ENCODE peak calls at places on chromosomes 5 and 9, in five cellular contexts. R is activated B cell treated with CpG ODN at 0.5 μM for 24 hours, U is pancreas, S is GM13977, G is fibroblast of mammary gland. O is an unnamed sample.

GRCh38 chr9:134569626-134570025 is 72.0 kb upstream of the COL5A1 start:
- DNase-seq in R (no peak), U (no peak), S (no peak), G (no peak), O (no peak)

GRCh38 chr9:134843740-134844139 is 36.9 kb upstream of the FCN2 start:
- DNase-seq in R (no peak), U (peak), S (no peak), G (no peak), O (no peak)

GRCh38 chr5:74338101-74338388 is 302.5 kb downstream of the ENC1 start:
- DNase-seq in R (no peak), U (no peak), S (no peak), G (no peak), O (no peak)

GRCh38 chr9:120735415-120736126 is 21.3 kb upstream of the MEGF9 start:
- DNase-seq in R (no peak), U (no peak), S (no peak), G (peak), O (no peak)

GRCh38 chr5:135192351-135192750 is 158.3 kb upstream of the PITX1 start:
- DNase-seq in R (no peak), U (no peak), S (no peak), G (no peak), O (no peak)

GRCh38 chr5:33772276-33772990 is 119.4 kb downstream of the ADAMTS12 start:
- DNase-seq in R (no peak), U (no peak), S (no peak), G (peak), O (no peak)

GRCh38 chr5:173714551-173715428 is 98.3 kb upstream of the BOD1 start:
- DNase-seq in R (no peak), U (no peak), S (no peak), G (peak), O (no peak)

GRCh38 chr5:170426149-170426767 is 37.1 kb upstream of the KCNMB1 start:
- DNase-seq in R (no peak), U (no peak), S (peak), G (no peak), O (no peak)

GRCh38 chr5:151243564-151243963 is 9.4 kb upstream of the GM2A start:
- DNase-seq in R (no peak), U (no peak), S (no peak), G (no peak), O (no peak)

GRCh38 chr5:119388619-119389190 is 32.9 kb downstream of the TNFAIP8 start:
- DNase-seq in R (no peak), U (no peak), S (no peak), G (no peak), O (no peak)

GRCh38 chr9:135821733-135822382 is 85.5 kb downstream of the CAMSAP1 start:
- DNase-seq in R (no peak), U (no peak), S (no peak), G (no peak), O (no peak)

GRCh38 chr5:109911731-109912130 is 222.0 kb downstream of the MAN2A1 start:
- DNase-seq in R (no peak), U (no peak), S (no peak), G (peak), O (no peak)

GRCh38 chr5:118548761-118549160 is 439.6 kb downstream of the DTWD2 start:
- DNase-seq in R (no peak), U (no peak), S (no peak), G (peak), O (no peak)

DNA sequence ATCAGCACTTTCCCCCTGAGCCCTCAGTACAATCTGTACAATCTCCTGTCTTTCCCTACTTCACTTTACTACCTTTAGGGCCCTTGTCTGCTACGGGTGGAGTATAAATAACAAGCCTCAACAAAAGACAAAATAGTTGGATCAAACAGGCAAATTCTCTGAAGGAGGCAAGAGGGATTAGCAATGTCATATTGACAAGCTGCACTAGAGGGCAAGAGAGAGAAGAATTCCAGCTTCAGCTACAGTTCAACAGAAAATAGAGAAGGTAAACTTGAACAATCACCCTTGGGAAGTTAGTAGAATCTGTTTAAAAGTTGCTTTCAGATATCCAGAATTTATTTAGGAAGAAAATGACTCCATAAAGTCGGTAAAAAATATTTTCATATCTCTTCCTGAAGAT is 68.4 kb upstream of the IZUMO3 start:
- DNase-seq in R (no peak), U (no peak), S (no peak), G (no peak), O (no peak)
- TF ChIP-seq CTCF in R (no peak), U (no peak), S (no peak), G (peak), O (no peak)

GRCh38 chr9:71767421-71768321 is 642 bp downstream of the CEMIP2 start:
- DNase-seq in R (no peak), U (peak), S (no peak), G (peak), O (no peak)

GRCh38 chr9:71765693-71766092 is 2.6 kb downstream of the CEMIP2 start:
- DNase-seq in R (no peak), U (no peak), S (no peak), G (peak), O (no peak)

GRCh38 chr9:71766663-71767062 is 1.6 kb downstream of the CEMIP2 start:
- DNase-seq in R (no peak), U (no peak), S (peak), G (no peak), O (no peak)

GRCh38 chr9:71769175-71770165 is 1.2 kb upstream of the CEMIP2 start:
- DNase-seq in R (peak), U (peak), S (peak), G (peak), O (peak)

DNA sequence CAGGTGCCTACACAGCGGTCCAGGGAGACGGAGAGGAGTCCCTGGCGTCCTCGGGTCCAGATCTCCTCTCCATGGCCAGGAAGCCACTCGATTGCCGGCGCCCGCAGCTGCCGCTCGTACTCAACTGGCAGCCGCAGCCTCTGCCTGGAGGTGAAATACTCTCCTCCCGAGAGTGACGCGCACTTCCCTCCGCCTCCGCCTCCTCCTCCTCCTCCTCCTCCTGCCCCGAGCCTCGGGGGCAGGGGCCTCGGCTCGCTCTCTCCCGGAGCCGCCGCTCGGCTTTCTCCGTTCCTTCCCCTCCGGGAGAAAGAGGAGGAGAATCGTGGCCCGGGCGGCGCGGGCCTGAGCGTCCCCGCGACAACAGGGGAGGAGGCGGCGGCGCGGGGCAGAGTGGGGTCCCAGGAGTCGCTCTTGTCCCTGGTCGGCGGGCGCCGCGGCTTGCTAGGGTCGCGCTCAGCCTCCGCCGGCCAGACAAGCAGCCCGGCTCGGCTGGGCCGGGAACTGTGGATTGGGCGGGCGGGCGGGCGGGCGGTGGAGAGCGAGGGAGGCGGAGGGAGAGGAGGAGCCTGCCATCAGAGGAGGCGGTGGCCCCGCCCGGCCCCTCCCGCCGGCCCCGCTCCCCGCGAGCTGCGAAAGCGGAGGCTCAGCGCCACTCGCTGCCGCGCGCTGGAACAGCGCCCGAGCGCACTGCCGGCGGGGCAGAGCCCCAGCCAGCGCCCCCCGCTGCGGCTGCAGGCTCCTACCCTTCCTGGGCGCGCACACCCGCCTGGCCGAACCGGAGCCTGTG is at the start of gene CEMIP2:
- DNase-seq in R (peak), U (peak), S (peak), G (peak), O (peak)
- TF ChIP-seq CTCF in R (no peak), U (no peak), S (peak), G (no peak), O (peak)

DNA sequence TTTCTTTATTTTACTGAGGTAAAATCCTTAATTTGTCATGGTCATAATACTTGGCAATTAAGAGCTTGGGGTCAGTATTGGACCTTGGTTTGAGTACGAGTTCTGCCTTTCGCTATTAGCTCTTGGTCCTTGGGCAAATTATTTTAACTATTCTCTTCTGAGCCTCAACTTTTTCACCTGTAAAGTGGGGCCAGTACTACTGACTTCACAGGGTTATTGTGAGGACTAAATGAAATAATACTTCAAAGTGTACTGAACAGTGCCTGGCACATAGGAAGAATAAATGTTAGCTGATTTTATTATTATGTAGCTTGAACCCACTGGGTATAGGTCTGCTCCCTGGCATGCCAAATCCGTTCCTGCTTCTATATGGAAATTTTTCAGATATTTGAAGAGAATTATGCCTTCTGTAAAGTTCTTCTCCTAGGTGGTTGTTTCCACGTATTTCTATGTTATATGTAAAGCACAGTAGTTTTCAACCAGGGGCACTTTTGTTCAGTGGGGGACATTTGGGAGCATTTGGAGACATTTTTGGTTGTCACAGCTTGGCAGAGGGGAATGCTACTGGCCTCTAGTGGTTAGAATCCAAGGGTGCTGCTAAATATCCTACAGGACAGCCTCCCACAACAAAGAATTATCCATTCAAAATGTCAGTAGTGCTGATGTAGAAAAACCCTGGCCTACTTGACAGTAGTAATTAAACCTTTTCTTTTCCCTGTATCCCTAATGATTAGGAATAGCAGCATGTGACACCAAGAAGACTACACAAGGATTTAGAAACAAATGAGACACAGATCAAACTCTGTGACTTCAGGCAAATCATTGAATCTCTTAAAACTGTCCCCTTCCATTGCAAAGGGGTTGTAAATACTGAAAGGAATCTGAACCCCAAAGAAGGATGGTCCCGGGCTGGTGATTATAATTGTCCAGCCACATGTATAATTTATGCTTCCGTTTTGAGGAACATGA is 4.5 kb downstream of the RCL1 start:
- DNase-seq in R (no peak), U (no peak), S (no peak), G (peak), O (no peak)
- TF ChIP-seq CTCF in R (no peak), U (peak), S (peak), G (peak), O (peak)

GRCh38 chr9:112884721-112885120 is 6.0 kb downstream of the SLC46A2 start:
- DNase-seq in R (no peak), U (no peak), S (no peak), G (no peak), O (no peak)

GRCh38 chr9:112885324-112885723 is 5.4 kb downstream of the SLC46A2 start:
- DNase-seq in R (no peak), U (no peak), S (no peak), G (no peak), O (no peak)

GRCh38 chr9:112890106-112891081 is at the start of gene SLC46A2:
- DNase-seq in R (no peak), U (peak), S (no peak), G (no peak), O (no peak)

GRCh38 chr9:112886351-112886750 is 4.3 kb downstream of the SLC46A2 start:
- DNase-seq in R (no peak), U (no peak), S (no peak), G (no peak), O (no peak)

GRCh38 chr9:112887377-112887776 is 3.3 kb downstream of the SLC46A2 start:
- DNase-seq in R (no peak), U (no peak), S (no peak), G (peak), O (no peak)
- TF ChIP-seq CTCF in R (no peak), U (no peak), S (peak), G (peak), O (no peak)

DNA sequence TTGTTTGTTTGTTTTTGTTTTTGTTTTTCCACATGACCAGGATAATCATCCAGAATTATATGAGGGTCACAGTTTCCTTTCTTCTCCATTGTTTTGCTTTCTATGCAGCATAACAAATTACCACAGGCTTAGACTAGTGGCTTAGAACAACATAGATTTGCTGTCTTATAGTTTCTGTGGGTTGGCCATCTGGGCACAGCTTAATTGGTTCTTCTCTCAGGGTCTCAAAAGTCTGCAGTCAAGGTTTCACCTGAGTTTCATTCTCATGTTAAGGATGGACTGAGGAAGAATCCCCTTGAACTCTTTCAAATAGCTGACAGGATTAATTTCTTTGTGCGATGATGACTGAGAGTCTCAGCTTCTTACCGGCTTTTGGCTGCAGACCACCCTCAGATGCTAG is 559.8 kb downstream of the PRDM9 start:
- DNase-seq in R (no peak), U (no peak), S (no peak), G (no peak), O (no peak)
- TF ChIP-seq CTCF in R (no peak), U (no peak), S (no peak), G (no peak), O (no peak)

GRCh38 chr5:60339691-60340191 is 360.2 kb downstream of the DEPDC1B start:
- DNase-seq in R (no peak), U (no peak), S (no peak), G (peak), O (no peak)

GRCh38 chr5:60343102-60343501 is 356.9 kb downstream of the DEPDC1B start:
- DNase-seq in R (no peak), U (no peak), S (no peak), G (no peak), O (no peak)

GRCh38 chr5:60338846-60339245 is 361.1 kb downstream of the DEPDC1B start:
- DNase-seq in R (no peak), U (no peak), S (no peak), G (no peak), O (no peak)

GRCh38 chr5:60340326-60340725 is 359.6 kb downstream of the DEPDC1B start:
- DNase-seq in R (no peak), U (no peak), S (no peak), G (no peak), O (no peak)

DNA sequence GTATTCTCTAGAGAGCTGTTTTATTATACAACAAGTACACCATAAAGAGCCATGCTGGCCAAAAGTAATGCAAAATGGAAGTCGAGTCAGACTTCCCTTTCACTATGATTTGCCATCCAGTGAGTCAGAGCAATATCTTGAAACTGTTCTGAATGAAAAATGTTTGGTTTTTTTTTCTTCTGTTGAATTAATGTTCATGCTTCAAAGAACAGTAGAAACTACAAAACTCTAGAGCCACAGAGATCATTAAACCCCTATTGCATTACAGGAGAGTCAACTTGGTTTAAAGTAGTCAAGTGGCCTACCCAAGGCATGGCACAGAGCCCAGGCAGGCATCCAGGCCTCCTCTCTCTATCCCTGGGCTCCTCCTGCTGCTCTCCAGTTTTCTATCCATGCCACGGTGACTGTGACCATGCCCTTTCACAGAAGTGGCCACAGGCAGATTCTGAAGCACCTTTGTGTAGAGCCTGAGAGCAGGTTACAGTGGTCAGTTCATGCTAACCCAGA is 358.9 kb downstream of the DEPDC1B start:
- DNase-seq in R (no peak), U (no peak), S (peak), G (peak), O (no peak)
- TF ChIP-seq CTCF in R (no peak), U (no peak), S (no peak), G (no peak), O (no peak)

GRCh38 chr5:55712023-55712859 is at the start of gene SLC38A9:
- DNase-seq in R (peak), U (peak), S (peak), G (peak), O (peak)
- TF ChIP-seq CTCF in R (no peak), U (no peak), S (no peak), G (no peak), O (no peak)